ENCODE peak calls at places on chromosome 9, in four cellular contexts. S is HepG2, E is GM12878, W is K562. A is an unnamed sample.

GRCh38 chr9:73667749-73668148 is 516.1 kb downstream of the ANXA1 start:
- DNase-seq in S (peak; percentile 20), E (no peak), W (no peak), A (no peak)

GRCh38 chr9:121298016-121298538 is 30.1 kb downstream of the GSN start:
- DNase-seq in S (peak; percentile 77), E (no peak), W (no peak), A (no peak)

GRCh38 chr9:70106571-70106970 is 62.9 kb downstream of the MAMDC2 start:
- DNase-seq in S (no peak), W (no peak), E (no peak), A (no peak)

GRCh38 chr9:23492126-23493002 is 333.7 kb downstream of the ELAVL2 start:
- DNase-seq in S (peak; percentile 31), E (no peak), W (no peak), A (no peak)

GRCh38 chr9:129370770-129371169 is 192.7 kb upstream of the IER5L start:
- DNase-seq in W (no peak), E (no peak), S (no peak), A (no peak)

GRCh38 chr9:91933556-91934352 is 16.3 kb downstream of the ROR2 start:
- DNase-seq in E (no peak), S (no peak), W (peak; percentile 48), A (no peak)

GRCh38 chr9:133619791-133620190 is 10.6 kb upstream of the FAM163B start:
- DNase-seq in E (no peak), W (no peak), S (no peak), A (no peak)

GRCh38 chr9:88706193-88707112 is 171.5 kb downstream of the NXNL2 start:
- DNase-seq in S (peak; percentile 99), E (no peak), W (no peak), A (peak; percentile 21)

GRCh38 chr9:68416891-68417570 is 60.6 kb downstream of the PGM5 start:
- DNase-seq in W (peak; percentile 25), E (no peak), S (no peak), A (peak; percentile 16)

GRCh38 chr9:38067892-38068615 is 973 bp downstream of the SHB start:
- DNase-seq in W (no peak), S (no peak), E (no peak), A (peak; percentile 30)

GRCh38 chr9:116207371-116208111 is 54.0 kb downstream of the PAPPA start:
- DNase-seq in E (no peak), S (no peak), W (no peak), A (no peak)

GRCh38 chr9:107358867-107359440 is 75.9 kb downstream of the RAD23B start:
- DNase-seq in E (no peak), W (no peak), S (no peak), A (no peak)

GRCh38 chr9:127854169-127854833 is at the start of gene ENG:
- DNase-seq in S (no peak), E (no peak), W (no peak), A (peak; percentile 62)

GRCh38 chr9:130869250-130869649 is 27.4 kb downstream of the QRFP start:
- DNase-seq in S (no peak), E (no peak), W (no peak), A (no peak)

GRCh38 chr9:76027426-76027825 is 137.0 kb downstream of the PCSK5 start:
- DNase-seq in W (no peak), S (no peak), E (no peak), A (no peak)

DNA sequence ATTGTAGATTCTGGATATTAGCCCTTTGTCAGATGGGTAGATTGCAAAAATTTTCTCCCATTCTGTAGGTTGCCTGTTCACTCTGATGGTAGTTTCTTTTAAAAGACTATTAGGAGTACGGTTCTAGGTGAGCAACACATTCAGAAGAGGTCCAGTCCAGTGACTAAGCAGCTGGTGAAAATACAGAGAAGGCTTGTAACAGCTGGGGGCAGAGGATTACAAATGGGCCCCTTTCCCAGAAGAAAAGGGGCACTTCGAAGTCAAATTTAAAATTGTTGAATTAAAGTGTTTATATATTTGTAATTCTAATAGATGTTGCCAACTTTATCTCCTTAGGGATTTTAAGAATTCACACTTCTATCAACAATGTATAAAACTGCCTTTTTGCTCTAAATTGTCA is 720.5 kb downstream of the TLE4 start:
- DNase-seq in W (no peak), S (no peak), E (no peak), A (no peak)
- TF ChIP-seq SP1 in W (no peak), S (no peak), E (no peak), A (no peak)

DNA sequence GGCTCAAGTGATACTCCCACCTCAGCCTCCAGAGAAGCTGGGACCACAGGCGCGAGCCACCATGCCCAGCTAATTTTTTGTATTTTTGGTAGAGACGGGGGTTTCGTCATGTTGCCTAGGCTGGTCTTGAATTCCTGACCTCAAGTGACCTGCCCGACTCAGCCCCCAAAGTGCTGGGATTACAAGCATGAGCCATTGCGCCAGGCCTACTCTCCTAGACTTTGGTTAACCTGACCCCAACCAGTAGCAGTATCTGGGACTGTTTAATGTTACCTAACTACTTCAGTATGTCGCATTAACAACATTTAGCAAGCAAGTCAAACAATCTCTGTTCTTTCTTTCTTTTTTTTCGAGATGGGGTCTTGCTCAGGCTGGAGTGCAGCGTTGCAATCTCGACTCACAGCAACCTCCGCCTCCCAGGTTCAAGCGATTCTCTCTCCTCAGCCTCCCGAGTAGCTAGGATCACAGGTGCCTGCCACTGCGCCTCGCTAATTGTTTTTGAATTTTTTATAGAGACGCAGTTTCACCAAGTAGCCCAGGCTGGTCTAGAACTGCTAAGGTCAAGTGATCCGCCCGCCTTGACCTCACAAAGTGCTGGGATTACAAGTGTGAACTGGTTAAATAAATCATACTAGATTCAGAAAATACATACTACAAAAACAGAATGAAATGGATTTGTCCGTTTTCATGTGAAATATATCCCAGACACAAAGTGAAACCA is 2.0 kb downstream of the AK3 start:
- DNase-seq in W (no peak), S (peak; percentile 72), E (no peak), A (no peak)
- TF ChIP-seq ATF3 in W (no peak), S (no peak), E (no peak), A (no peak)

GRCh38 chr9:87547665-87548064 is 50.0 kb downstream of the DAPK1 start:
- DNase-seq in E (no peak), S (peak; percentile 12), W (no peak), A (no peak)

GRCh38 chr9:87550253-87550954 is 52.7 kb downstream of the DAPK1 start:
- DNase-seq in E (no peak), S (no peak), W (no peak), A (no peak)

GRCh38 chr9:87551692-87552303 is 54.1 kb downstream of the DAPK1 start:
- DNase-seq in E (no peak), W (peak; percentile 57), S (no peak), A (no peak)

GRCh38 chr9:87548159-87548558 is 50.5 kb downstream of the DAPK1 start:
- DNase-seq in W (no peak), E (no peak), S (no peak), A (no peak)

GRCh38 chr9:87549774-87550173 is 52.1 kb downstream of the DAPK1 start:
- DNase-seq in W (no peak), E (no peak), S (no peak), A (no peak)
- TF ChIP-seq CREM in W (no peak), E (peak; percentile 69), S (no peak), A (no peak)

GRCh38 chr9:136172412-136173079 is 32.4 kb downstream of the LHX3 start:
- DNase-seq in W (no peak), E (no peak), S (no peak), A (peak; percentile 45)

GRCh38 chr9:136171009-136171800 is 33.7 kb downstream of the LHX3 start:
- DNase-seq in S (peak; percentile 76), E (no peak), W (no peak), A (peak; percentile 67)

GRCh38 chr9:136171801-136172411 is 33.0 kb downstream of the LHX3 start:
- DNase-seq in S (no peak), E (no peak), W (no peak), A (peak; percentile 10)

GRCh38 chr9:136169495-136169894 is 35.4 kb downstream of the LHX3 start:
- DNase-seq in E (no peak), S (peak; percentile 67), W (no peak), A (no peak)

DNA sequence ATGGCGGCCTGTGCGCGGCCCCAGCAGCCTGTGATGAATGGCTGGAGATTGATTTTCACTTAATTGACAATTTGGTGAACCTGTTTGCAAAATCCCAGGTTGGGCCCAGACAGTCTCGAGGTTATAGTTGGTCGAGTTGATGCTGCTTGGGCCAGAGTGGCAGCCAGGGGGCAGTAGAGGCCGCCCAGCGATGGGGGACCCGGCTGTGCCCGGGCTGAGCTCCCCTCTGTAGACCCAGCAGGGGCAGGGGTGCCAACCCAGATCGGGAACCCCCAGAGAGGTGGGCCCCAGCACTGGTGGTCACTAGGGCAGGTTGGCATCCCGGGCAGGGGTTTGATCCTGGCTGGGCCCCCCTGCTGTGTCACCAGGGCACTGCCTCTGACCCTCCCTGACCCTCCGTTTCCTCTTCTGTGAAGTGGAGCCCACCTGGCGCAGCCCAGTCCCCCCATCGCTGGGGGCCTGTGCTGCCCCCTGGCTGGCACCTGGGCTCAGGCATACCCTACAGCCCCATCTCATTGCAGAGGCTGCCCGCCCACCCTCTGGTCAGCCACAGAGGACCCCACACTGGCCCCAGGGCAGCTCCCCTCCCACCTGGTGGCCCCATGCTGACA is 34.5 kb downstream of the LHX3 start:
- DNase-seq in W (peak; percentile 81), E (no peak), S (no peak), A (peak; percentile 79)
- TF ChIP-seq SP1 in W (no peak), E (no peak), S (no peak), A (no peak)

DNA sequence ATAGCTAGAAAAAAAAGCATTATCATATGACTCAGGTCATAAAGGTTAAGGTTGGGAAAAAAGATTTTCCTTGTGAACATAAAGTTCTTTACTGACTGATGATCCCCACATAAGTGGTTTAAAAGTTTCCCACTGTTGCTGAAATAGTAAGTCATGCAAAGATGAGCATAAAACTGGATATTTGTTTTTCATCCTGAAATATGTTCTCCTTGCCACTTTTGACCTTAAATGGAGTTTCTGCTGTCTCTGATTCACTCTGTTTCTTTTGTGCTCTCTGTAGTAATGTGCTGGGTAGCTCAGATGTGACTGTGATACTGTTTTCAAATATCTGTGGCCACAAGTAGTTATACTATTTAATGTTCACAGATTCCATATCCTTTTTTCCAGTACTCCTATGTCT is 162.5 kb upstream of the GAS1 start:
- DNase-seq in W (no peak), E (no peak), S (no peak), A (no peak)
- TF ChIP-seq ATF3 in W (no peak), E (no peak), S (no peak), A (no peak)

GRCh38 chr9:78122631-78123030 is 91.0 kb upstream of the GNAQ start:
- DNase-seq in E (no peak), S (no peak), W (peak; percentile 5), A (no peak)
- TF ChIP-seq CREM in E (no peak), S (no peak), W (no peak), A (no peak)